ENCODE peak calls at places on chromosomes 6 and 20, in four cellular contexts. T is testis, G is gastrocnemius medialis, X is heart right ventricle. U is an unnamed sample. For H3K4me1, the result is how much of the 10 kb centered on the place peaks cover.

GRCh38 chr20:41482647-41483552 is 116.3 kb upstream of the EMILIN3 start:
- DNase-seq in X (no peak), T (no peak), G (no peak), U (no peak)

GRCh38 chr20:34522969-34523871 is 7.0 kb downstream of the DYNLRB1 start:
- DNase-seq in T (peak), G (peak), X (no peak), U (no peak)

GRCh38 chr6:33072508-33073100 is 845 bp downstream of the HLA-DPA1 start:
- DNase-seq in X (no peak), G (no peak), T (no peak), U (no peak)

GRCh38 chr20:44642203-44643153 is 9.0 kb downstream of the ADA start:
- DNase-seq in T (peak), G (no peak), X (peak), U (no peak)

GRCh38 chr6:5498579-5498899 is 237.2 kb downstream of the FARS2 start:
- DNase-seq in X (no peak), G (no peak), T (no peak), U (no peak)

GRCh38 chr20:25042531-25043498 is 15.1 kb downstream of the ACSS1 start:
- DNase-seq in X (peak), G (no peak), T (peak), U (no peak)

GRCh38 chr6:56772737-56773184 is 130.1 kb upstream of the DST start:
- DNase-seq in T (no peak), X (no peak), G (peak), U (peak)

GRCh38 chr6:7673063-7673536 is 52.8 kb upstream of the BMP6 start:
- DNase-seq in T (peak), G (no peak), X (peak), U (no peak)

GRCh38 chr6:30213654-30213998 is 420 bp upstream of the TRIM26 start:
- DNase-seq in G (no peak), T (no peak), X (no peak), U (no peak)
- H3K4me1 ChIP-seq in G (under half), T (under half), X (under half), U (under half)

GRCh38 chr6:135651964-135652755 is 154.6 kb upstream of the AHI1 start:
- DNase-seq in X (no peak), G (no peak), T (no peak), U (no peak)
- H3K4me3 ChIP-seq in X (no peak), G (no peak), T (no peak), U (no peak)

GRCh38 chr6:54491431-54491830 is 183.2 kb downstream of the TINAG start:
- DNase-seq in G (no peak), X (no peak), T (no peak), U (no peak)

DNA sequence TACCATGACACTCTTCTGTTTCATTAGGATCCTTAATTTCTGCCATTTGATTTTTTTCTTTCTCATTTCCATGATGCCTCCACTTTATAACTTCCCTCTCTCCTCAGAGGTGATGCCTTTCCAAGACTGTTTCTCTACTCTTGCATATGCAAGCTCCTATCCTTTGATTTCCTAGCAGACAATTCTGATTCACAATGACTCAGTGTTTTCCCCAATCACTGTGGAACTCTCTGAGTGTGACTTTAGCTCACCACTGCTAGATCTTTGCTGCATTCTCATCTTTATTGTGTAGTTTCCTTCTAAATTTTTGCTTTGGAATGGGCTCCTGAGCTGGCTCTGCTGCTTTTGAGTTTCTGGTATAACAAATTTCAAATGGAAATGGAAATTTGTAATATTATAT is 184.9 kb downstream of the TINAG start:
- DNase-seq in X (no peak), G (no peak), T (no peak), U (no peak)
- H3K4me1 ChIP-seq in X (under half), G (under half), T (under half), U (under half)

DNA sequence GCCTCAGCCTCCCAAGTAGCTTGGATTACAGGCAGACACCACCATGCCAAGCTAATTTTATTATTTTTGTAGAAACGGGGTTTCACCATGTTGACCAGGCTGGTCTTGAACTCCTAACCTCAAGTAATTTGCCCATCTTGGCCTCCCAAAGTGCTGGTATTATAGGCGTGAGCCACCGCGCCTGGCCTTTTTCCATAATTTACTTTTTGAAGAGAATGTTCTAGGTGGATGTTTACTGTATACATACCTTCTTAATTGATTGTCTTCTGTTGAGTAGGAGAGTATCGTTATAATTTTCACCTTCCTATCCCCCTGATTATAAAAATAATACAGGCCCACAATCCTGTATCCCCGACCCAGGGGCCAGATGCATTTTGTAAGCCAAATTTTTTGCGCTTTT is 174.4 kb downstream of the BCAS1 start:
- DNase-seq in G (no peak), X (no peak), T (no peak), U (no peak)
- H3K4me3 ChIP-seq in G (no peak), X (no peak), T (no peak), U (no peak)

GRCh38 chr20:3716195-3716834 is 3.9 kb upstream of the SIGLEC1 start:
- DNase-seq in X (peak), T (peak), G (no peak), U (no peak)
- H3K4me1 ChIP-seq in X (under half), T (under half), G (under half), U (under half)

GRCh38 chr20:31595654-31596411 is 9.3 kb upstream of the ID1 start:
- DNase-seq in X (peak), T (peak), G (peak), U (peak)
- H3K4me3 ChIP-seq in X (no peak), T (no peak), G (no peak), U (no peak)

GRCh38 chr6:154738561-154738961 is 5.3 kb downstream of the SCAF8 start:
- DNase-seq in T (no peak), X (no peak), G (no peak), U (no peak)
- H3K4me1 ChIP-seq in T (under half), X (half or more), G (half or more), U (half or more)

DNA sequence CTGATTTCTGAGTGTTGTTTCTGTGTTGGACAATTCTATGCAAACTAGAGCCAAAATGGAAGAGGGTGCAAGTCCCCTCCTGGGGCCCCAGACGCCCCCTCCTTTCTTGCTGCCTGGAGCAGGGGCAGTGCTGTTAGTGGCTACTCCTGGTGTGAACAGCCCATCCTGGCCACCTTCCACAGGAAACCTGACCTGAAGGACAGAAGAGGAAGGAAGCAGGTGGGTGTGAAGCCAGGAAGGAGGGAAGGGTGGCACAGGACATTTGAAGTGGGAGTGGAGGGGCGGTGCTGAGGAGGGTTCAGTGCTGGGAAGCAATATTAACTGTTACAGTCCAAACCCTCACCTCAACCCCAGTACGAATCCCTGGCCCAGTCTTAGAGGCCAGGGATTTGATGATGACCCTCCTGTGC is 725 bp downstream of the PRICKLE4 start:
- DNase-seq in X (no peak), T (no peak), G (no peak), U (no peak)
- H3K4me3 ChIP-seq in X (peak), T (no peak), G (peak), U (peak)